ENCODE peak calls at places on chromosome 3, in ten cellular contexts. Q is spleen, P is IMR-90, N is progenitor cell of endocrine pancreas, K is chondrocyte, Z is endothelial cell, F is body of pancreas, T is lower leg skin, I is esophagus muscularis mucosa, J is fibroblast of mammary gland. S is an unnamed sample.

GRCh38 chr3:123027292-123028232 is at the start of gene SEMA5B:
- DNase-seq in Q (peak), P (no peak), N (peak), K (peak), Z (peak), F (peak), T (peak), I (no peak), J (no peak), S (peak)

GRCh38 chr3:196055683-196056270 is 26.1 kb downstream of the TFRC start:
- DNase-seq in Q (no peak), P (no peak), N (no peak), K (no peak), Z (no peak), F (peak), T (no peak), I (no peak), J (peak), S (no peak)

GRCh38 chr3:65778966-65779365 is 259.8 kb downstream of the MAGI1 start:
- DNase-seq in Q (no peak), P (peak), N (no peak), K (no peak), Z (no peak), F (no peak), T (no peak), I (no peak), J (no peak), S (no peak)

GRCh38 chr3:12991481-12991837 is 81.8 kb downstream of the IQSEC1 start:
- DNase-seq in Q (no peak), P (no peak), N (no peak), K (no peak), Z (no peak), F (no peak), T (no peak), I (no peak), J (no peak), S (no peak)

GRCh38 chr3:100089802-100090668 is 24.3 kb downstream of the FILIP1L start:
- DNase-seq in Q (no peak), P (peak), N (no peak), K (no peak), Z (peak), F (no peak), T (no peak), I (no peak), J (peak), S (peak)

GRCh38 chr3:59581000-59581399 is 531.2 kb upstream of the CFAP20DC start:
- DNase-seq in Q (no peak), P (no peak), N (no peak), K (no peak), Z (no peak), F (no peak), T (no peak), I (no peak), J (no peak), S (no peak)

GRCh38 chr3:48372862-48373435 is 930 bp downstream of the FBXW12 start:
- DNase-seq in Q (no peak), P (no peak), N (no peak), K (no peak), Z (no peak), F (no peak), T (no peak), I (no peak), J (no peak), S (no peak)

GRCh38 chr3:138389841-138390581 is 41.6 kb downstream of the MRAS start:
- DNase-seq in Q (peak), P (peak), N (no peak), K (no peak), Z (no peak), F (peak), T (no peak), I (no peak), J (peak), S (no peak)

GRCh38 chr3:125231895-125232294 is 19.3 kb upstream of the SLC12A8 start:
- DNase-seq in Q (no peak), P (peak), N (no peak), K (no peak), Z (no peak), F (no peak), T (no peak), I (no peak), J (peak), S (no peak)

GRCh38 chr3:177626014-177626413 is 428.7 kb upstream of the TBL1XR1 start:
- DNase-seq in Q (no peak), P (no peak), N (no peak), K (no peak), Z (no peak), F (no peak), T (no peak), I (no peak), J (no peak), S (no peak)

GRCh38 chr3:188280627-188281026 is 126.7 kb downstream of the LPP start:
- DNase-seq in Q (no peak), P (peak), N (no peak), K (no peak), Z (no peak), F (no peak), T (no peak), I (no peak), J (no peak), S (no peak)

GRCh38 chr3:13407475-13407874 is 12.6 kb downstream of the NUP210 start:
- DNase-seq in Q (no peak), P (no peak), N (no peak), K (peak), Z (no peak), F (no peak), T (no peak), I (no peak), J (no peak), S (no peak)

GRCh38 chr3:12318758-12319621 is 30.1 kb downstream of the PPARG start:
- DNase-seq in Q (no peak), P (no peak), N (no peak), K (no peak), Z (no peak), F (no peak), T (no peak), I (no peak), J (peak), S (no peak)

GRCh38 chr3:138359137-138359536 is 10.8 kb downstream of the MRAS start:
- DNase-seq in Q (no peak), P (no peak), N (no peak), K (no peak), Z (no peak), F (no peak), T (no peak), I (no peak), J (no peak), S (no peak)

DNA sequence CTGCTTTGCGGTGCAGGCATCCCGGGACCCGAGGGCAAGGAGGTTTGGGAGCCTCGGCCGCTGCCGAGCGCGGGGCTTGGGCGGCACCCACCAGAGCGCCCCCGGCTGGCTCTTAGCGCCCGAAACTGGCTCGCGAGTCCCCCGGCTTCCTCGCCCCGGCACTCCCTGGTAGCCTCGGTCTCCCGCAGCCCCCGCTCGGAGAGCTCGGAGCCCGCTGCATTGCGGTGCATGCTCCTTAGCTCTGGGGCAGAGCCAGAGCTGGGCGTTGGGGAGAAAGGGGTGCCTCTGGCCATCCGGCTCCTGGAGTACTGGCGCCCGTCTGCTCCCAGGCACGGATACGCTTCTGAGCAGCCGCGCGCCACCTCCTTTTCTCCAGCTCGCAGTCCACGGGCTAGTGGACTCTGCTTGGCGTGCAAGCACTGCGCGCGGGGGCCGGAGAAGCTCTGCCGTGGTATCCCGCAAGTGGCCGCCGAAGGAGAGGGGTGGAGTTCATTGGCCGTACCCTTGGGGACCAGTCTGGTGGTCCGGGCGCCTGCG is 784 bp downstream of the EPHB1 start:
- DNase-seq in Q (no peak), P (peak), N (peak), K (no peak), Z (no peak), F (no peak), T (peak), I (peak), J (peak), S (no peak)
- TF ChIP-seq CTCF in Q (no peak), P (no peak), N (no peak), K (no peak), Z (no peak), F (no peak), T (no peak), I (no peak), J (no peak), S (no peak)

GRCh38 chr3:134357914-134358811 is 16.1 kb downstream of the AMOTL2 start:
- DNase-seq in Q (peak), P (peak), N (no peak), K (peak), Z (no peak), F (no peak), T (no peak), I (no peak), J (peak), S (peak)
- TF ChIP-seq CTCF in Q (no peak), P (peak), N (peak), K (peak), Z (peak), F (no peak), T (no peak), I (peak), J (peak), S (peak)

GRCh38 chr3:50238549-50239026 is 2.6 kb downstream of the GNAI2 start:
- DNase-seq in Q (peak), P (no peak), N (no peak), K (no peak), Z (no peak), F (peak), T (peak), I (no peak), J (peak), S (no peak)
- TF ChIP-seq CTCF in Q (no peak), P (no peak), N (no peak), K (peak), Z (no peak), F (no peak), T (no peak), I (no peak), J (no peak), S (no peak)

GRCh38 chr3:46966811-46967210 is 9.7 kb downstream of the CCDC12 start:
- DNase-seq in Q (peak), P (no peak), N (no peak), K (peak), Z (no peak), F (no peak), T (peak), I (no peak), J (no peak), S (no peak)
- TF ChIP-seq CTCF in Q (no peak), P (no peak), N (no peak), K (no peak), Z (no peak), F (no peak), T (no peak), I (no peak), J (no peak), S (no peak)

GRCh38 chr3:38297537-38297936 is 15.4 kb downstream of the SLC22A14 start:
- DNase-seq in Q (no peak), P (no peak), N (no peak), K (no peak), Z (no peak), F (no peak), T (no peak), I (no peak), J (no peak), S (no peak)

DNA sequence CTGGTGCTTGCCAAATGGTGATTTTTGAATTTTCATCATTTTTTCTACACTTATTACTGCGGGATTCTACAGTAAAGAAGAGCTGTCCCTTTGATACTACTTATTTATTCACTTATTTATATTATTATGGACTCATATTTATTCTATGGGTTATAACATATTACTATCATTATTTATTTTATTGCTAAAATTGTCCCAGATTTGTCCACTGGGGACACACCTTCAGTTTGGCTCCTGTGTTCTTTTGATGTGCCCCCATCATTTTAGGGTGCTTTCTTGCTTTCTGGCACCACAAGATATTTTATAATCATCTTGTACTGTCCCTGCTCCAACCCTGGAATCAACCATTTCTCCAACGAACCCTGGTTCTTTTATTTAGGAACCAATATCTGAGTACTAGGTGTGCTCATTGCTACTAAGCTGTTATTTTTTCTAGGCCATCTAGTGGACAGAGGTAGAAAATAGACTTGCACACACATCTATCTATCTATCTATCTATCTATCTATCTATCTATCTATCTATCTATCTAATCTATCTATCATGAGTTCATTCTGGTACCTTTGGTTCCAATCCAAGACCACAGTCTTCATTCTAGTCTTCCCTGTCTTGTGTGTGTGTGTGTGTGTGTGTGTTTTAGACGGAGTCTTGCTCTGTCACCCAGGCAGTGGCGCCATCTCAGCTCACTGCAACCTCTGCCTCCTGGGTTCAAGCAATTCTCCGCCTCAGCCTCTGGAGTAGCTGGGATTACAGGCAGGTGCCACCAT is 16.0 kb downstream of the SLC22A14 start:
- DNase-seq in Q (no peak), P (peak), N (no peak), K (no peak), Z (no peak), F (no peak), T (no peak), I (no peak), J (peak), S (no peak)
- TF ChIP-seq CTCF in Q (peak), P (peak), N (peak), K (peak), Z (peak), F (no peak), T (no peak), I (peak), J (peak), S (peak)

GRCh38 chr3:142849148-142849547 is 39.7 kb downstream of the PCOLCE2 start:
- DNase-seq in Q (no peak), P (no peak), N (no peak), K (no peak), Z (no peak), F (no peak), T (no peak), I (no peak), J (no peak), S (no peak)

GRCh38 chr3:142846779-142847577 is 41.9 kb downstream of the PCOLCE2 start:
- DNase-seq in Q (no peak), P (no peak), N (no peak), K (no peak), Z (no peak), F (peak), T (no peak), I (no peak), J (no peak), S (no peak)

GRCh38 chr3:142844339-142844977 is 44.4 kb downstream of the PCOLCE2 start:
- DNase-seq in Q (no peak), P (peak), N (no peak), K (no peak), Z (no peak), F (no peak), T (no peak), I (no peak), J (peak), S (peak)
- TF ChIP-seq CTCF in Q (no peak), P (peak), N (peak), K (peak), Z (peak), F (no peak), T (no peak), I (peak), J (peak), S (peak)

DNA sequence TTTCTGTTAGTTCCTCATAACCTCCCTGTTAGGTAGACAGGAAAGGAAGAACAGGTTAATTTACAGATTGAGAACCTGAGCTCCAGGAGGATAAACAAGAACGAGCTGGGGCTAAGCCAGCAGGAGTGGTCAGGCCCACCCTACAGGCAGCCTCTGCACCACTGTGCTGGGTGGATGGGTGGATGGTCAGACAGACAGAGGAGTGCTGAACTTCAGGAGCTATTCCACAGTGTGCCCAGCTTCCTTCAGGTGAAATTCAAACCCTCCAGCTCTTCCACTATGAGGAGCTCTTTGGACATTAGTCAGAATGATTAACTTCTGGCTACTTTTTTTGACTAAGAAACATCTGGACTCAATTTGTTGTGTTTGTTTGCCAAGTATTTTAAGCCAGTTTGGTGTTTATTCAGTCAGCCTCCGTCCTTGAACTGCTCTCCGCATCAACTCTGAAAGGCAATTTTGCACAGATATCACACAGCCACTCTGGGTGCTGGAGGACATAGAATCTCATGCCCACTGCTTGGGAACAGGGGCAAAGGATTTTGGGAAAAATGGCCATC is 361.9 kb downstream of the CLSTN2 start:
- DNase-seq in Q (no peak), P (no peak), N (no peak), K (no peak), Z (no peak), F (no peak), T (no peak), I (no peak), J (peak), S (no peak)
- TF ChIP-seq CTCF in Q (no peak), P (no peak), N (no peak), K (peak), Z (no peak), F (no peak), T (no peak), I (no peak), J (peak), S (no peak)

DNA sequence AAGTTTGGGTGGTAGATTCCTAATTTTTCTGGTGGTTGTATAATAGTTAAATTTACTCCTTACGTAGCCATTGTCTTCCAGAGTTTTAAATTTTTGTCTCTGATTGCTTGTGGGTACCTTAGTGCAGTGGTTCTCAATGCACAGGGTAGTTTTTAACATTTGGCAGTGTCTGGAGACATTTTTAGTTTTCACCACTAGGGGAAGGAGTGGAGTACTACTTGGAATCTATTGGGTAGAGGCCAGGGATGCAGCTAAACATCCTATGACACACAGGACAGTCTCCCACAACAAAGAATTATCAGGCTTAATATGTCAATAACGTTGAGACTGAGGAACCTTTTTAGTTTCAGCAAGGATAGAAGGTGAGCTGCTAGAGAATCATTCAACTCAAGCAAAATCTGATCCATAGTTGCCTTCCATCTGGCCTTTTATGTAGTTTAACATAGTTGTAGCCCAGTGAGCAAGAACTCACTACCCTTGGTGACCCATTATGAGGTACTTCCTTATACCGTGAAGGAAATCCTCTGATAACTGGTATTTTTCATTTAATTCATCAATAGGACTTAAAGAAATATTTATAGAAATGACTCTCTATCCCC is 8.6 kb upstream of the STX19 start:
- DNase-seq in Q (no peak), P (peak), N (no peak), K (no peak), Z (no peak), F (no peak), T (no peak), I (no peak), J (peak), S (no peak)
- TF ChIP-seq CTCF in Q (no peak), P (peak), N (peak), K (peak), Z (peak), F (no peak), T (no peak), I (peak), J (peak), S (peak)

DNA sequence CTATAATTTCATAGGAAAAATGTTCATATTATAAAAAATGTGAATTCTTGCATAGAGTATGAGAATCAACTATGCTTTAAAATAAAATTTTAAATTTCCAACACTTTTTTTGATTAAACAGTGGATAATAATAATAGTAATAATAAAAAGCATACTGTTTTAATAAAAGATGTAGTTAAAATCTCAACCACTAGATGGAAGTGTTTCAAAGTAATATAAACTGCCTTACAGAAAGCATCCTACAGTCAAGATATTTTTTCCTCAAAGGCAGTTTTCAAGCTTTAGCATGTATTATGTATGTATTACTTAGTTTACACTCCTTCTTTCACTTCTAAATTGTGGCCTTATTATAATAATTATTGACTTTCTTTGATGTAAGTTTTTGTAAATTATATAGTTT is 217.5 kb downstream of the CHL1 start:
- DNase-seq in Q (no peak), P (peak), N (no peak), K (no peak), Z (no peak), F (no peak), T (no peak), I (no peak), J (peak), S (no peak)
- TF ChIP-seq CTCF in Q (no peak), P (peak), N (peak), K (peak), Z (peak), F (no peak), T (no peak), I (peak), J (peak), S (peak)

GRCh38 chr3:130276203-130276803 is 69.2 kb upstream of the COL6A5 start:
- DNase-seq in Q (no peak), P (peak), N (no peak), K (no peak), Z (no peak), F (peak), T (no peak), I (no peak), J (peak), S (peak)
- TF ChIP-seq CTCF in Q (peak), P (peak), N (peak), K (peak), Z (peak), F (peak), T (peak), I (peak), J (peak), S (peak)

S was measured in GM13977.